ENCODE peak calls at places on chromosomes 4 and X, in ten cellular contexts. K is HT1080; D is stimulated activated CD8-positive, alpha-beta memory T cell treated with anti-CD3 and anti-CD28 coated beads, Interleukin-15, amount 100 ng/mL, for 1 hour; I is HepG2; X is Karpas-422; C is activated naive CD4-positive, alpha-beta T cell treated with anti-CD3 and anti-CD28 coated beads for 36 hours; U is mammary epithelial cell; R is PC-3; P is NCI-H2029 treated with DMSO at 0.1 percent for 48 hours; M is memory B cell. N is an unnamed sample.

GRCh38 chr4:188031751-188032150 is 36.2 kb downstream of the ZFP42 start:
- DNase-seq in K (no peak), U (no peak), C (no peak), R (no peak), D (no peak), P (no peak), M (no peak), I (no peak), X (no peak), N (no peak)

GRCh38 chr4:156547439-156547838 is 424.2 kb downstream of the PDGFC start:
- DNase-seq in C (no peak), M (no peak), X (no peak), I (no peak), U (peak), R (peak), P (no peak), K (peak), D (no peak), N (no peak)

GRCh38 chr4:168908093-168908492 is 102.0 kb downstream of the CBR4 start:
- DNase-seq in M (no peak), K (peak), P (no peak), U (no peak), R (peak), C (no peak), I (no peak), D (no peak), X (no peak), N (no peak)

GRCh38 chrX:55713635-55714034 is 3.9 kb upstream of the RRAGB start:
- DNase-seq in P (no peak), R (no peak), C (no peak), M (no peak), I (no peak), K (no peak), U (no peak), X (no peak), D (no peak), N (no peak)

GRCh38 chr4:59002148-59002547 is 1892.0 kb upstream of the IGFBP7 start:
- DNase-seq in U (no peak), R (no peak), M (no peak), I (no peak), X (no peak), P (no peak), K (no peak), D (no peak), C (no peak), N (no peak)

GRCh38 chrX:150036181-150036580 is 97.9 kb upstream of the EOLA2 start:
- DNase-seq in C (no peak), P (no peak), U (peak), X (no peak), M (no peak), K (peak), R (peak), D (no peak), I (peak), N (no peak)

GRCh38 chrX:121389976-121390709 is 342.7 kb downstream of the GLUD2 start:
- DNase-seq in I (peak), K (peak), D (no peak), U (peak), M (no peak), X (no peak), R (peak), C (no peak), P (no peak), N (no peak)

GRCh38 chrX:63282077-63282476 is 69.1 kb downstream of the SPIN4 start:
- DNase-seq in X (no peak), P (no peak), M (no peak), U (no peak), R (no peak), K (no peak), I (no peak), D (no peak), C (no peak), N (no peak)

GRCh38 chrX:9662148-9662547 is 103.5 kb downstream of the GPR143 start:
- DNase-seq in X (no peak), I (no peak), P (no peak), R (peak), M (no peak), K (peak), U (no peak), C (no peak), D (no peak), N (no peak)

GRCh38 chr4:74715731-74716435 is 78.4 kb downstream of the BTC start:
- DNase-seq in R (no peak), M (no peak), U (peak), D (no peak), P (no peak), C (no peak), X (no peak), I (no peak), K (no peak), N (no peak)

GRCh38 chrX:16137416-16138107 is 14.2 kb downstream of the GRPR start:
- DNase-seq in C (no peak), D (no peak), X (peak), I (no peak), M (no peak), U (no peak), R (no peak), P (no peak), K (no peak), N (no peak)

GRCh38 chr4:5203309-5203708 is 152.0 kb downstream of the STK32B start:
- DNase-seq in D (no peak), K (peak), C (no peak), P (no peak), X (no peak), I (no peak), M (no peak), R (no peak), U (no peak), N (no peak)

GRCh38 chrX:24513416-24513815 is 48.3 kb downstream of the PDK3 start:
- DNase-seq in P (no peak), U (no peak), D (no peak), K (no peak), R (peak), X (no peak), C (peak), I (no peak), M (no peak), N (no peak)

GRCh38 chr4:152454398-152455011 is 81.4 kb downstream of the FBXW7 start:
- DNase-seq in K (peak), U (peak), R (peak), I (peak), C (no peak), M (no peak), X (peak), P (peak), D (no peak), N (no peak)

GRCh38 chr4:140813804-140814203 is 57.6 kb upstream of the TBC1D9 start:
- DNase-seq in U (no peak), M (no peak), P (no peak), R (no peak), K (no peak), I (no peak), D (no peak), X (no peak), C (no peak), N (no peak)

GRCh38 chr4:23276076-23276475 is 583.3 kb downstream of the GBA3 start:
- DNase-seq in I (no peak), K (no peak), M (no peak), U (no peak), P (no peak), X (no peak), R (no peak), C (no peak), D (no peak), N (no peak)

GRCh38 chrX:124346064-124346876 is at the start of gene SH2D1A:
- DNase-seq in U (no peak), M (no peak), D (no peak), X (no peak), C (peak), I (no peak), K (no peak), R (no peak), P (no peak), N (no peak)

GRCh38 chr4:5157721-5158390 is 106.6 kb downstream of the STK32B start:
- DNase-seq in R (no peak), U (no peak), X (no peak), I (no peak), M (no peak), D (no peak), C (no peak), P (no peak), K (no peak), N (no peak)

N was measured in neuronal stem cell.